ENCODE peak calls at places on chromosome 2, in ten cellular contexts. E is cerebellar cortex; W is astrocyte of the hippocampus; U is stimulated activated CD4-positive, alpha-beta T cell treated with anti-CD3 and anti-CD28 coated beads, Interleukin-2, amount 100 ng/mL, for 48 hours; H is NCI-H1417; F is progenitor cell of endocrine pancreas; T is memory B cell; D is CD4-positive, alpha-beta T cell; P is GM04503; K is A549. C is an unnamed sample.

GRCh38 chr2:190603374-190603773 is 45.5 kb upstream of the NAB1 start:
- DNase-seq in E (no peak), W (no peak), U (no peak), H (no peak), F (no peak), T (no peak), D (no peak), P (no peak), K (no peak), C (no peak)

GRCh38 chr2:176088048-176088936 is 4.2 kb upstream of the HOXD13 start:
- DNase-seq in E (peak), W (peak), U (no peak), H (peak), F (no peak), T (no peak), D (no peak), P (no peak), K (peak), C (peak)

GRCh38 chr2:129233751-129234406 is 745.6 kb upstream of the RAB6C start:
- DNase-seq in E (peak), W (peak), U (no peak), H (peak), F (no peak), T (no peak), D (no peak), P (no peak), K (peak), C (no peak)

GRCh38 chr2:75994759-75995158 is 284.0 kb upstream of the GCFC2 start:
- DNase-seq in E (no peak), W (no peak), U (no peak), H (peak), F (no peak), T (no peak), D (no peak), P (no peak), K (peak), C (no peak)

GRCh38 chr2:84116132-84116531 is 342.9 kb downstream of the SUCLG1 start:
- DNase-seq in E (no peak), W (no peak), U (no peak), H (no peak), F (no peak), T (no peak), D (no peak), P (no peak), K (no peak), C (no peak)

GRCh38 chr2:232203936-232204335 is 174.6 kb upstream of the ALPP start:
- DNase-seq in E (peak), W (peak), U (no peak), H (no peak), F (no peak), T (no peak), D (no peak), P (no peak), K (no peak), C (no peak)

GRCh38 chr2:110993557-110994231 is 127.0 kb upstream of the BCL2L11 start:
- DNase-seq in E (no peak), W (no peak), U (no peak), H (peak), F (no peak), T (no peak), D (no peak), P (no peak), K (no peak), C (no peak)

GRCh38 chr2:101512993-101513392 is 38.1 kb upstream of the RFX8 start:
- DNase-seq in E (no peak), W (no peak), U (no peak), H (no peak), F (no peak), T (no peak), D (no peak), P (no peak), K (no peak), C (no peak)

GRCh38 chr2:65232636-65233035 is 5.0 kb downstream of the ACTR2 start:
- DNase-seq in E (no peak), W (peak), U (no peak), H (no peak), F (no peak), T (no peak), D (no peak), P (no peak), K (peak), C (no peak)

GRCh38 chr2:180728928-180729559 is 251.4 kb upstream of the UBE2E3 start:
- DNase-seq in E (no peak), W (peak), U (no peak), H (no peak), F (no peak), T (no peak), D (no peak), P (peak), K (peak), C (no peak)

GRCh38 chr2:144452169-144453038 is 67.5 kb downstream of the ZEB2 start:
- DNase-seq in E (no peak), W (peak), U (no peak), H (peak), F (no peak), T (no peak), D (no peak), P (no peak), K (peak), C (no peak)

C was measured in NCI-H1930.